ENCODE peak calls at places on chromosomes 7 and 10, in ten cellular contexts. One of them, this sample, is unnamed.

GRCh38 chr10:12635127-12635541 is 285.8 kb downstream of the CAMK1D start:
- DNase-seq in putamen: no peak
- DNase-seq in NCI-H748 treated with DMSO at 0.1 percent for 48 hours: no peak
- DNase-seq in neural crest cell: no peak
- DNase-seq in stomach: no peak
- DNase-seq in dorsolateral prefrontal cortex: no peak
- DNase-seq in GDM1: no peak
- DNase-seq in Kasumi-1: no peak
- DNase-seq in coronary artery: no peak
- DNase-seq in memory B cell: no peak
- DNase-seq in this sample: no peak

GRCh38 chr7:70695804-70696104 is 436.2 kb upstream of the GALNT17 start:
- DNase-seq in putamen: no peak
- DNase-seq in NCI-H748 treated with DMSO at 0.1 percent for 48 hours: no peak
- DNase-seq in neural crest cell: no peak
- DNase-seq in stomach: no peak
- DNase-seq in dorsolateral prefrontal cortex: no peak
- DNase-seq in GDM1: no peak
- DNase-seq in Kasumi-1: no peak
- DNase-seq in coronary artery: no peak
- DNase-seq in memory B cell: no peak
- DNase-seq in this sample: no peak

GRCh38 chr7:100965723-100966541 is 3.4 kb upstream of the MUC12 start:
- DNase-seq in putamen: no peak
- DNase-seq in NCI-H748 treated with DMSO at 0.1 percent for 48 hours: no peak
- DNase-seq in neural crest cell: peak
- DNase-seq in stomach: peak
- DNase-seq in dorsolateral prefrontal cortex: peak
- DNase-seq in GDM1: no peak
- DNase-seq in Kasumi-1: no peak
- DNase-seq in coronary artery: no peak
- DNase-seq in memory B cell: peak
- DNase-seq in this sample: peak

GRCh38 chr7:16982640-16983103 is 100.9 kb upstream of the AGR3 start:
- DNase-seq in putamen: peak
- DNase-seq in NCI-H748 treated with DMSO at 0.1 percent for 48 hours: peak
- DNase-seq in neural crest cell: no peak
- DNase-seq in stomach: no peak
- DNase-seq in dorsolateral prefrontal cortex: no peak
- DNase-seq in GDM1: peak
- DNase-seq in Kasumi-1: peak
- DNase-seq in coronary artery: no peak
- DNase-seq in memory B cell: no peak
- DNase-seq in this sample: no peak

GRCh38 chr7:1144269-1144771 is 15.7 kb downstream of the ZFAND2A start:
- DNase-seq in putamen: no peak
- DNase-seq in NCI-H748 treated with DMSO at 0.1 percent for 48 hours: no peak
- DNase-seq in neural crest cell: no peak
- DNase-seq in stomach: peak
- DNase-seq in dorsolateral prefrontal cortex: peak
- DNase-seq in GDM1: no peak
- DNase-seq in Kasumi-1: peak
- DNase-seq in coronary artery: no peak
- DNase-seq in memory B cell: no peak
- DNase-seq in this sample: no peak

GRCh38 chr10:100969175-100970075 is at the start of gene SEMA4G:
- DNase-seq in putamen: no peak
- DNase-seq in NCI-H748 treated with DMSO at 0.1 percent for 48 hours: no peak
- DNase-seq in neural crest cell: peak
- DNase-seq in stomach: peak
- DNase-seq in dorsolateral prefrontal cortex: no peak
- DNase-seq in GDM1: no peak
- DNase-seq in Kasumi-1: peak
- DNase-seq in coronary artery: no peak
- DNase-seq in memory B cell: peak
- DNase-seq in this sample: peak

GRCh38 chr7:147584771-147585193 is 1005.8 kb upstream of the C7orf33 start:
- DNase-seq in putamen: no peak
- DNase-seq in NCI-H748 treated with DMSO at 0.1 percent for 48 hours: no peak
- DNase-seq in neural crest cell: no peak
- DNase-seq in stomach: no peak
- DNase-seq in dorsolateral prefrontal cortex: no peak
- DNase-seq in GDM1: no peak
- DNase-seq in Kasumi-1: no peak
- DNase-seq in coronary artery: no peak
- DNase-seq in memory B cell: no peak
- DNase-seq in this sample: no peak

GRCh38 chr10:85741626-85742300 is 624.8 kb downstream of the GRID1 start:
- DNase-seq in putamen: no peak
- DNase-seq in NCI-H748 treated with DMSO at 0.1 percent for 48 hours: no peak
- DNase-seq in neural crest cell: no peak
- DNase-seq in stomach: no peak
- DNase-seq in dorsolateral prefrontal cortex: no peak
- DNase-seq in GDM1: no peak
- DNase-seq in Kasumi-1: no peak
- DNase-seq in coronary artery: no peak
- DNase-seq in memory B cell: no peak
- DNase-seq in this sample: peak

GRCh38 chr10:78513986-78514385 is 480.3 kb downstream of the RPS24 start:
- DNase-seq in putamen: no peak
- DNase-seq in NCI-H748 treated with DMSO at 0.1 percent for 48 hours: no peak
- DNase-seq in neural crest cell: no peak
- DNase-seq in stomach: no peak
- DNase-seq in dorsolateral prefrontal cortex: no peak
- DNase-seq in GDM1: no peak
- DNase-seq in Kasumi-1: no peak
- DNase-seq in coronary artery: no peak
- DNase-seq in memory B cell: no peak
- DNase-seq in this sample: no peak

GRCh38 chr7:80584778-80585177 is 53.7 kb upstream of the CD36 start:
- DNase-seq in putamen: no peak
- DNase-seq in NCI-H748 treated with DMSO at 0.1 percent for 48 hours: no peak
- DNase-seq in neural crest cell: no peak
- DNase-seq in stomach: peak
- DNase-seq in dorsolateral prefrontal cortex: no peak
- DNase-seq in GDM1: no peak
- DNase-seq in Kasumi-1: no peak
- DNase-seq in coronary artery: no peak
- DNase-seq in memory B cell: no peak
- DNase-seq in this sample: no peak

GRCh38 chr7:158468225-158468624 is 119.4 kb downstream of the PTPRN2 start:
- DNase-seq in putamen: no peak
- DNase-seq in NCI-H748 treated with DMSO at 0.1 percent for 48 hours: no peak
- DNase-seq in neural crest cell: no peak
- DNase-seq in stomach: no peak
- DNase-seq in dorsolateral prefrontal cortex: no peak
- DNase-seq in GDM1: no peak
- DNase-seq in Kasumi-1: no peak
- DNase-seq in coronary artery: no peak
- DNase-seq in memory B cell: no peak
- DNase-seq in this sample: no peak

GRCh38 chr10:88962336-88962735 is 9.8 kb upstream of the ACTA2 start:
- DNase-seq in putamen: no peak
- DNase-seq in NCI-H748 treated with DMSO at 0.1 percent for 48 hours: no peak
- DNase-seq in neural crest cell: no peak
- DNase-seq in stomach: no peak
- DNase-seq in dorsolateral prefrontal cortex: no peak
- DNase-seq in GDM1: no peak
- DNase-seq in Kasumi-1: peak
- DNase-seq in coronary artery: no peak
- DNase-seq in memory B cell: no peak
- DNase-seq in this sample: no peak

GRCh38 chr7:135571834-135572233 is 14.1 kb downstream of the NUP205 start:
- DNase-seq in putamen: no peak
- DNase-seq in NCI-H748 treated with DMSO at 0.1 percent for 48 hours: no peak
- DNase-seq in neural crest cell: no peak
- DNase-seq in stomach: no peak
- DNase-seq in dorsolateral prefrontal cortex: no peak
- DNase-seq in GDM1: no peak
- DNase-seq in Kasumi-1: no peak
- DNase-seq in coronary artery: no peak
- DNase-seq in memory B cell: no peak
- DNase-seq in this sample: no peak

GRCh38 chr7:148622887-148623585 is 32.5 kb downstream of the C7orf33 start:
- DNase-seq in putamen: no peak
- DNase-seq in NCI-H748 treated with DMSO at 0.1 percent for 48 hours: no peak
- DNase-seq in neural crest cell: no peak
- DNase-seq in stomach: no peak
- DNase-seq in dorsolateral prefrontal cortex: no peak
- DNase-seq in GDM1: no peak
- DNase-seq in Kasumi-1: peak
- DNase-seq in coronary artery: no peak
- DNase-seq in memory B cell: no peak
- DNase-seq in this sample: no peak

GRCh38 chr10:119416855-119417254 is 125.7 kb downstream of the RGS10 start:
- DNase-seq in putamen: no peak
- DNase-seq in NCI-H748 treated with DMSO at 0.1 percent for 48 hours: no peak
- DNase-seq in neural crest cell: peak
- DNase-seq in stomach: peak
- DNase-seq in dorsolateral prefrontal cortex: peak
- DNase-seq in GDM1: peak
- DNase-seq in Kasumi-1: peak
- DNase-seq in coronary artery: no peak
- DNase-seq in memory B cell: peak
- DNase-seq in this sample: peak

GRCh38 chr7:42605800-42606199 is 306.1 kb downstream of the C7orf25 start:
- DNase-seq in putamen: no peak
- DNase-seq in NCI-H748 treated with DMSO at 0.1 percent for 48 hours: no peak
- DNase-seq in neural crest cell: no peak
- DNase-seq in stomach: no peak
- DNase-seq in dorsolateral prefrontal cortex: no peak
- DNase-seq in GDM1: no peak
- DNase-seq in Kasumi-1: no peak
- DNase-seq in coronary artery: no peak
- DNase-seq in memory B cell: no peak
- DNase-seq in this sample: no peak

GRCh38 chr10:17780727-17781126 is 28.4 kb upstream of the MRC1 start:
- DNase-seq in putamen: no peak
- DNase-seq in NCI-H748 treated with DMSO at 0.1 percent for 48 hours: no peak
- DNase-seq in neural crest cell: no peak
- DNase-seq in stomach: no peak
- DNase-seq in dorsolateral prefrontal cortex: no peak
- DNase-seq in GDM1: no peak
- DNase-seq in Kasumi-1: no peak
- DNase-seq in coronary artery: no peak
- DNase-seq in memory B cell: no peak
- DNase-seq in this sample: no peak

GRCh38 chr7:42144253-42145002 is 92.6 kb downstream of the GLI3 start:
- DNase-seq in putamen: no peak
- DNase-seq in NCI-H748 treated with DMSO at 0.1 percent for 48 hours: no peak
- DNase-seq in neural crest cell: no peak
- DNase-seq in stomach: no peak
- DNase-seq in dorsolateral prefrontal cortex: no peak
- DNase-seq in GDM1: no peak
- DNase-seq in Kasumi-1: no peak
- DNase-seq in coronary artery: no peak
- DNase-seq in memory B cell: no peak
- DNase-seq in this sample: no peak

GRCh38 chr10:71244638-71245419 is 32.5 kb downstream of the UNC5B start:
- DNase-seq in putamen: no peak
- DNase-seq in NCI-H748 treated with DMSO at 0.1 percent for 48 hours: no peak
- DNase-seq in neural crest cell: no peak
- DNase-seq in stomach: peak
- DNase-seq in dorsolateral prefrontal cortex: no peak
- DNase-seq in GDM1: no peak
- DNase-seq in Kasumi-1: peak
- DNase-seq in coronary artery: peak
- DNase-seq in memory B cell: no peak
- DNase-seq in this sample: no peak

GRCh38 chr10:124298891-124299290 is 119.8 kb downstream of the OAT start:
- DNase-seq in putamen: no peak
- DNase-seq in NCI-H748 treated with DMSO at 0.1 percent for 48 hours: no peak
- DNase-seq in neural crest cell: no peak
- DNase-seq in stomach: no peak
- DNase-seq in dorsolateral prefrontal cortex: no peak
- DNase-seq in GDM1: no peak
- DNase-seq in Kasumi-1: no peak
- DNase-seq in coronary artery: peak
- DNase-seq in memory B cell: no peak
- DNase-seq in this sample: no peak

GRCh38 chr7:98278408-98278807 is 3.1 kb upstream of the BRI3 start:
- DNase-seq in putamen: no peak
- DNase-seq in NCI-H748 treated with DMSO at 0.1 percent for 48 hours: no peak
- DNase-seq in neural crest cell: no peak
- DNase-seq in stomach: no peak
- DNase-seq in dorsolateral prefrontal cortex: no peak
- DNase-seq in GDM1: no peak
- DNase-seq in Kasumi-1: no peak
- DNase-seq in coronary artery: peak
- DNase-seq in memory B cell: no peak
- DNase-seq in this sample: no peak

GRCh38 chr7:155338632-155339320 is 41.1 kb downstream of the INSIG1 start:
- DNase-seq in putamen: no peak
- DNase-seq in NCI-H748 treated with DMSO at 0.1 percent for 48 hours: no peak
- DNase-seq in neural crest cell: no peak
- DNase-seq in stomach: no peak
- DNase-seq in dorsolateral prefrontal cortex: no peak
- DNase-seq in GDM1: no peak
- DNase-seq in Kasumi-1: no peak
- DNase-seq in coronary artery: peak
- DNase-seq in memory B cell: no peak
- DNase-seq in this sample: no peak

GRCh38 chr7:94296886-94297285 is 97.8 kb upstream of the COL1A2 start:
- DNase-seq in putamen: no peak
- DNase-seq in NCI-H748 treated with DMSO at 0.1 percent for 48 hours: no peak
- DNase-seq in neural crest cell: no peak
- DNase-seq in stomach: no peak
- DNase-seq in dorsolateral prefrontal cortex: no peak
- DNase-seq in GDM1: no peak
- DNase-seq in Kasumi-1: no peak
- DNase-seq in coronary artery: no peak
- DNase-seq in memory B cell: no peak
- DNase-seq in this sample: no peak

GRCh38 chr7:15851201-15851600 is 164.7 kb upstream of the MEOX2 start:
- DNase-seq in putamen: no peak
- DNase-seq in NCI-H748 treated with DMSO at 0.1 percent for 48 hours: no peak
- DNase-seq in neural crest cell: no peak
- DNase-seq in stomach: no peak
- DNase-seq in dorsolateral prefrontal cortex: no peak
- DNase-seq in GDM1: no peak
- DNase-seq in Kasumi-1: no peak
- DNase-seq in coronary artery: no peak
- DNase-seq in memory B cell: no peak
- DNase-seq in this sample: no peak

GRCh38 chr10:122132331-122132755 is 138.8 kb upstream of the BTBD16 start:
- DNase-seq in putamen: no peak
- DNase-seq in NCI-H748 treated with DMSO at 0.1 percent for 48 hours: no peak
- DNase-seq in neural crest cell: no peak
- DNase-seq in stomach: no peak
- DNase-seq in dorsolateral prefrontal cortex: no peak
- DNase-seq in GDM1: no peak
- DNase-seq in Kasumi-1: no peak
- DNase-seq in coronary artery: no peak
- DNase-seq in memory B cell: no peak
- DNase-seq in this sample: no peak

GRCh38 chr7:154505362-154505761 is 453.2 kb downstream of the DPP6 start:
- DNase-seq in putamen: no peak
- DNase-seq in NCI-H748 treated with DMSO at 0.1 percent for 48 hours: no peak
- DNase-seq in neural crest cell: no peak
- DNase-seq in stomach: no peak
- DNase-seq in dorsolateral prefrontal cortex: no peak
- DNase-seq in GDM1: no peak
- DNase-seq in Kasumi-1: no peak
- DNase-seq in coronary artery: no peak
- DNase-seq in memory B cell: no peak
- DNase-seq in this sample: no peak

GRCh38 chr7:116543664-116544063 is 18.8 kb downstream of the CAV1 start:
- DNase-seq in putamen: no peak
- DNase-seq in NCI-H748 treated with DMSO at 0.1 percent for 48 hours: no peak
- DNase-seq in neural crest cell: no peak
- DNase-seq in stomach: no peak
- DNase-seq in dorsolateral prefrontal cortex: no peak
- DNase-seq in GDM1: no peak
- DNase-seq in Kasumi-1: no peak
- DNase-seq in coronary artery: no peak
- DNase-seq in memory B cell: no peak
- DNase-seq in this sample: no peak

GRCh38 chr7:151796871-151797270 is 80.0 kb downstream of the PRKAG2 start:
- DNase-seq in putamen: no peak
- DNase-seq in NCI-H748 treated with DMSO at 0.1 percent for 48 hours: no peak
- DNase-seq in neural crest cell: no peak
- DNase-seq in stomach: peak
- DNase-seq in dorsolateral prefrontal cortex: no peak
- DNase-seq in GDM1: no peak
- DNase-seq in Kasumi-1: no peak
- DNase-seq in coronary artery: no peak
- DNase-seq in memory B cell: no peak
- DNase-seq in this sample: no peak

This sample was measured in GM12891.